ENCODE peak calls at places on chromosomes 2 and 18, in nine cellular contexts. O is CD4-positive, alpha-beta T cell; B is hepatocyte; V is fibroblast of mammary gland; U is bronchial epithelial cell; D is fibroblast of pulmonary artery; H is A549; M is NB4; T is GM10248. K is an unnamed sample.

GRCh38 chr2:102074167-102074778 is 68.3 kb upstream of the IL1R1 start:
- DNase-seq in V (no peak), U (no peak), T (no peak), O (no peak), B (no peak), D (no peak), M (peak), H (no peak), K (no peak)

GRCh38 chr2:38104598-38104997 is 28.6 kb upstream of the CYP1B1 start:
- DNase-seq in D (no peak), O (no peak), H (no peak), T (no peak), M (no peak), U (no peak), B (no peak), V (no peak), K (no peak)

GRCh38 chr18:64119916-64120315 is 29.0 kb downstream of the LINC00305 start:
- DNase-seq in H (no peak), O (no peak), U (no peak), V (no peak), B (no peak), T (no peak), D (no peak), M (peak), K (no peak)

GRCh38 chr2:201452058-201452736 is 657 bp downstream of the STRADB start:
- DNase-seq in T (no peak), B (peak), O (no peak), D (no peak), H (no peak), V (peak), U (peak), M (no peak), K (no peak)

GRCh38 chr18:21406111-21406510 is 164.1 kb downstream of the GREB1L start:
- DNase-seq in D (no peak), U (peak), B (no peak), V (peak), H (no peak), M (no peak), T (no peak), O (no peak), K (no peak)

GRCh38 chr2:220006152-220006551 is 378.7 kb downstream of the SLC4A3 start:
- DNase-seq in U (no peak), T (no peak), B (no peak), D (peak), V (peak), M (peak), O (no peak), H (no peak), K (no peak)

GRCh38 chr2:222656544-222657446 is 903 bp upstream of the FARSB start:
- DNase-seq in H (no peak), D (no peak), U (no peak), T (no peak), O (no peak), V (no peak), M (peak), B (no peak), K (no peak)

GRCh38 chr18:9079863-9080528 is 22.5 kb upstream of the NDUFV2 start:
- DNase-seq in M (no peak), H (no peak), U (no peak), O (no peak), T (no peak), D (no peak), V (no peak), B (no peak), K (no peak)

GRCh38 chr2:187689372-187689771 is 135.1 kb upstream of the TFPI start:
- DNase-seq in D (peak), T (no peak), H (peak), V (peak), B (no peak), O (no peak), U (peak), M (no peak), K (peak)

GRCh38 chr2:176854062-176854461 is 358.5 kb upstream of the HNRNPA3 start:
- DNase-seq in B (no peak), U (no peak), O (no peak), T (no peak), H (no peak), M (no peak), D (no peak), V (no peak), K (no peak)

GRCh38 chr18:56128153-56128791 is 510.1 kb downstream of the TXNL1 start:
- DNase-seq in D (no peak), T (no peak), U (no peak), V (no peak), B (no peak), M (no peak), H (no peak), O (no peak), K (no peak)

GRCh38 chr2:143429932-143430331 is 300.7 kb downstream of the ARHGAP15 start:
- DNase-seq in V (peak), O (no peak), U (peak), H (no peak), B (no peak), D (peak), T (no peak), M (no peak), K (no peak)

GRCh38 chr2:20882466-20883170 is 59.7 kb upstream of the LDAH start:
- DNase-seq in O (no peak), B (no peak), H (no peak), D (no peak), V (no peak), U (no peak), T (no peak), M (no peak), K (no peak)

GRCh38 chr2:215668329-215668728 is 232.5 kb upstream of the FN1 start:
- DNase-seq in O (no peak), T (no peak), M (no peak), V (peak), H (no peak), B (no peak), U (no peak), D (peak), K (no peak)

GRCh38 chr2:177204417-177204816 is 8.2 kb upstream of the HNRNPA3 start:
- DNase-seq in V (no peak), O (no peak), M (no peak), D (no peak), H (no peak), B (no peak), T (no peak), U (no peak), K (no peak)

GRCh38 chr2:75071766-75072165 is 113.3 kb downstream of the POLE4 start:
- DNase-seq in V (no peak), D (no peak), T (no peak), H (no peak), O (no peak), M (no peak), U (no peak), B (no peak), K (no peak)

GRCh38 chr2:57880967-57881366 is 165.6 kb upstream of the VRK2 start:
- DNase-seq in D (no peak), O (no peak), M (no peak), T (no peak), U (no peak), V (no peak), B (no peak), H (no peak), K (no peak)

GRCh38 chr2:48189552-48190228 is 283.4 kb upstream of the FBXO11 start:
- DNase-seq in D (no peak), M (no peak), B (no peak), U (no peak), O (no peak), H (no peak), T (no peak), V (no peak), K (no peak)

GRCh38 chr2:32594573-32594972 is 33.3 kb upstream of the TTC27 start:
- DNase-seq in D (no peak), V (no peak), U (no peak), H (no peak), O (no peak), T (no peak), B (no peak), M (no peak), K (no peak)

GRCh38 chr2:236658974-236659757 is 89.5 kb downstream of the ACKR3 start:
- DNase-seq in M (no peak), H (no peak), U (no peak), O (no peak), D (no peak), V (no peak), T (no peak), B (no peak), K (no peak)

GRCh38 chr2:109406301-109406700 is 207.5 kb downstream of the SEPTIN10 start:
- DNase-seq in T (no peak), U (peak), B (no peak), D (no peak), M (no peak), H (no peak), O (no peak), V (no peak), K (no peak)

GRCh38 chr2:144237845-144238637 is 281.9 kb downstream of the ZEB2 start:
- DNase-seq in H (no peak), T (no peak), M (peak), V (no peak), D (peak), U (no peak), O (no peak), B (no peak), K (no peak)

GRCh38 chr2:238873401-238873801 is 25.5 kb downstream of the TWIST2 start:
- DNase-seq in O (no peak), V (no peak), T (no peak), B (no peak), M (no peak), H (no peak), U (no peak), D (no peak), K (no peak)

GRCh38 chr2:233700028-233700635 is 7.4 kb downstream of the UGT1A6 start:
- DNase-seq in T (no peak), U (no peak), O (no peak), D (peak), V (no peak), M (no peak), B (peak), H (peak), K (peak)

GRCh38 chr2:207113403-207113802 is 52.3 kb downstream of the KLF7 start:
- DNase-seq in U (peak), B (no peak), H (no peak), T (no peak), D (no peak), O (no peak), M (no peak), V (no peak), K (no peak)

GRCh38 chr2:181235683-181236459 is 221.3 kb upstream of the ITGA4 start:
- DNase-seq in O (no peak), V (no peak), M (peak), H (no peak), T (peak), U (no peak), B (no peak), D (no peak), K (no peak)

GRCh38 chr18:57771183-57771582 is 31.9 kb downstream of the ATP8B1 start:
- DNase-seq in V (no peak), D (peak), O (no peak), B (peak), H (no peak), M (peak), U (peak), T (no peak), K (no peak)

GRCh38 chr18:79950440-79951341 is 762 bp downstream of the SLC66A2 start:
- DNase-seq in O (peak), V (peak), T (no peak), D (no peak), U (no peak), H (peak), B (peak), M (peak), K (no peak)

GRCh38 chr2:65431417-65432226 is 777 bp downstream of the SPRED2 start:
- DNase-seq in T (peak), U (no peak), M (peak), O (peak), H (no peak), D (peak), V (no peak), B (peak), K (peak)

GRCh38 chr2:186422226-186422625 is 63.8 kb upstream of the ZC3H15 start:
- DNase-seq in D (peak), B (no peak), H (no peak), T (no peak), M (peak), U (peak), V (peak), O (no peak), K (peak)

GRCh38 chr18:50820901-50821520 is 1.2 kb upstream of the MRO start:
- DNase-seq in U (no peak), B (no peak), M (peak), D (no peak), O (no peak), T (no peak), H (no peak), V (no peak), K (no peak)

GRCh38 chr2:24459224-24459799 is 31.7 kb upstream of the NCOA1 start:
- DNase-seq in V (no peak), H (no peak), T (no peak), O (no peak), U (no peak), B (no peak), D (no peak), M (no peak), K (no peak)

GRCh38 chr18:49529596-49529995 is 32.3 kb upstream of the LIPG start:
- DNase-seq in M (no peak), U (no peak), D (no peak), T (no peak), O (no peak), B (no peak), H (no peak), V (no peak), K (no peak)

GRCh38 chr2:38898256-38898655 is 8.6 kb downstream of the ARHGEF33 start:
- DNase-seq in U (peak), V (peak), O (no peak), B (no peak), H (no peak), D (no peak), T (no peak), M (no peak), K (no peak)

GRCh38 chr2:106833248-106833647 is 52.7 kb downstream of the ST6GAL2 start:
- DNase-seq in O (no peak), U (no peak), V (no peak), T (no peak), B (no peak), D (no peak), M (no peak), H (no peak), K (no peak)
- TF ChIP-seq CTCF in O (no peak), U (no peak), V (no peak), T (no peak), B (no peak), D (no peak), M (no peak), H (no peak), K (no peak)

DNA sequence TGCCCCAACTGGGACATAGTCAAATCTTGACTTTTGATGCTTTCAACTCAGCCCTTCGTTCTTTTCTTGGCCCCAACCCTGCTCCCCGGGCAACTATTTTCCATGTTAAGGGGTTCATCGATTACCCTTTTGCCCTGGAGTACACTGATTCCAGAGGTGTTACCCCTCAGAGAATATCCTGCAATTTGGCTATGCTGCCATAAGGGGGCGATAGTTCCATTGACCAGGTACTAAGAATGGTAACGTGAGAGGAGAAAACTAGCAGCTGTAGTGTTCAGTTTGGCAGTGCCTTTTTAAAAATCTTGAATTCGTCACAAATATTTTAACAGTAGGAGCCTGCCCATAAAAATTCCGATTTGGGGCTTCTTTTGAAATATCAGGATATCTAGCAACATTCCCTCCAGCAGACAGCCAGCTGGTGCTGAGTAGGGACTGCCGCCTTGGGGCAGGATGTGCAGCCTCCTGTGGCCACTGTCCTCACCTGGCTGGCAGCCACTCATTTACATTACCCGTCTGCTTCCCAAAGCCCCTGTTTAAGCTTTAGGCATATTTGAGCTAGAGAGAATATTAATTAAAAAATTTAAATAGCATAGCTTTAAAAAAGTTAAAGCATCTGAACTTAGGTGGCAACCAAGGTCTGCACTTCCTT is 146.3 kb upstream of the SKOR2 start:
- DNase-seq in H (peak), O (no peak), V (peak), B (peak), U (no peak), M (peak), D (no peak), T (peak), K (no peak)
- TF ChIP-seq CTCF in H (peak), O (no peak), V (peak), B (peak), U (no peak), M (peak), D (peak), T (peak), K (peak)

GRCh38 chr2:9782197-9782719 is 61.0 kb upstream of the TAF1B start:
- DNase-seq in V (no peak), M (no peak), U (peak), D (no peak), T (no peak), H (no peak), B (peak), O (peak), K (no peak)
- TF ChIP-seq CTCF in V (no peak), M (no peak), U (peak), D (no peak), T (no peak), H (peak), B (peak), O (no peak), K (no peak)

GRCh38 chr2:9462313-9462712 is 12.0 kb upstream of the IAH1 start:
- DNase-seq in U (no peak), H (no peak), T (no peak), V (no peak), M (no peak), D (no peak), B (no peak), O (no peak), K (no peak)
- TF ChIP-seq CTCF in U (no peak), H (no peak), T (no peak), V (no peak), M (no peak), D (no peak), B (no peak), O (no peak), K (no peak)

GRCh38 chr2:5727242-5727641 is 35.1 kb downstream of the SOX11 start:
- DNase-seq in M (no peak), H (no peak), B (no peak), D (no peak), T (no peak), U (no peak), O (no peak), V (no peak), K (no peak)

GRCh38 chr2:5722236-5722635 is 30.1 kb downstream of the SOX11 start:
- DNase-seq in T (no peak), D (no peak), O (no peak), M (no peak), V (no peak), H (no peak), B (no peak), U (no peak), K (no peak)

GRCh38 chr2:5725072-5725471 is 32.9 kb downstream of the SOX11 start:
- DNase-seq in T (no peak), U (no peak), H (no peak), M (no peak), V (no peak), D (no peak), O (no peak), B (no peak), K (no peak)

GRCh38 chr2:5725794-5726463 is 33.7 kb downstream of the SOX11 start:
- DNase-seq in T (no peak), D (peak), B (no peak), V (no peak), H (no peak), O (no peak), U (no peak), M (no peak), K (no peak)

DNA sequence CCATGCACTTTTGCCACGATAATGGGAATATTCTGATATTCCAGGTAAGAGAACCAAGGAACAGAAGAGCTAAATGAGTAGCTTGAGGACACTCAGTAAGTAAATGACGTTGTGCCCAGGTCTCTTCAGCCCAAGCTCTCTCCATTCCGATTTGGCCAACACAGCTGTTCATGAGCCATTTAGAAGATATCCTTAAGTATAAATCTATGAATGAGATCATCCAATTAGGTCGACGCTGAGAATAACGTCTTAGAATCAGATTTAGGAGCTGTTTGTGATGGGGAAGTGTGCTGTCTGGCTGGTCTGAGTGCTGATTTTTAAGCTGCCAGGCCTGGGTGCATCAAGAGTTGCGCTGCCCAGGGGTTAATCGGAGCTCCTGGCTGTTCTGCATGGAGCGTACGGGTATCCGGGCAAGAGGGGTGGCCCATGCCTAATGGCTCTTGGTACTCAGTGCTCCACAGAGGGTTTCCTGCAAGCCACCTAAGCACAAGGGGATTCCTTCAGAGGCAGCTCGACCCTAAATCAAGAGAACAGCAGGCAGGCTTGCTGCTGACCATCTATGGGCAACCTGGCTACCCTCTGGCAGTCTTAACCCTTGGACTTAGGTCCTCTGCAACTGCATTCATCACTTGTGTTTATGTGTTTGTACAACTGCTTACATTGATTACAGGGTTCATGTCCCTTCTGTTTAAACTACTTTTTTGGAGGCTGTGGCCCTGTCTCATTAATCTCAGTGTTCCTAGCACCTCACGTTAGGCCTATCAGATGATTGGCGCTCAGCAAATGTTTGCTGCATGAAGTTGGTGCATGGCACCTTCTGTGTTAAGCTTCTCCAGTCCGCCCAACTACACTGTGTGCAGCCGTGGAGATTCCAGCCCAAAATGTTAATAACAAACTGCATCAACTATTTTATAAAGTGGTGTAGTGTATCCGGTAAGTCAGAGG is 31.9 kb downstream of the SOX11 start:
- DNase-seq in U (no peak), V (no peak), O (no peak), M (no peak), T (no peak), H (no peak), D (no peak), B (no peak), K (no peak)
- TF ChIP-seq CTCF in U (no peak), V (no peak), O (no peak), M (no peak), T (no peak), H (no peak), D (no peak), B (no peak), K (no peak)

DNA sequence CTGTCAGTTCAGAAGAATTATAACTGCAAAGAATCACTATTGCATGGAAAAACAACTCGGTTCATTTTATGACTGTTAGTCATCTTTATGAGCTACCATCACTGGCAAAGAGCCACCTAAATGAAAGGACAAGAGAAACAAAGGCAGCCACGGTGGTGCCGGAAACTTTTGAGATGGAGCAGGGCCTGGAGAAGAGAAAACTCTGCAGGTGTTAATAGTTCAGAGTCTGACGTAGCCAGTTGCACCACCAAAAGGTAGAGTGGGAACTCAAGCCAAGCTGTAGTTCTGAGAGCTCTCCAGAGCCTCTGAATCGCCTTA is 110.9 kb downstream of the FTCDNL1 start:
- DNase-seq in D (no peak), T (no peak), M (no peak), B (no peak), U (no peak), H (no peak), V (no peak), O (no peak), K (no peak)
- TF ChIP-seq CTCF in D (no peak), T (no peak), M (no peak), B (no peak), U (no peak), H (no peak), V (no peak), O (peak), K (peak)

K was measured in HFFc6.